ENCODE peak calls at places on chromosomes 4 and X, in four cellular contexts. U is K562, V is HCT116, S is HepG2. O is an unnamed sample. For H3K9me3, the result is how much of the 10 kb centered on the place peaks cover.

GRCh38 chr4:38424171-38424871 is 239.7 kb upstream of the KLF3 start:
- DNase-seq in U (no peak), V (no peak), S (peak), O (no peak)

GRCh38 chr4:122814426-122814825 is 12.2 kb upstream of the FGF2 start:
- DNase-seq in U (no peak), V (no peak), S (no peak), O (no peak)

GRCh38 chrX:112696506-112696905 is 16.8 kb upstream of the LHFPL1 start:
- DNase-seq in U (no peak), V (no peak), S (no peak), O (no peak)

GRCh38 chr4:151553874-151554273 is 144.9 kb downstream of the FHIP1A start:
- DNase-seq in U (no peak), V (no peak), S (no peak), O (no peak)

GRCh38 chrX:112913807-112914206 is 73.2 kb upstream of the AMOT start:
- DNase-seq in U (no peak), V (no peak), S (no peak), O (no peak)

GRCh38 chr4:123731009-123731408 is 334.4 kb downstream of the SPRY1 start:
- DNase-seq in U (no peak), V (no peak), S (no peak), O (no peak)

GRCh38 chr4:18636001-18636680 is 614.6 kb upstream of the LCORL start:
- DNase-seq in U (no peak), V (no peak), S (no peak), O (no peak)

GRCh38 chrX:85288992-85289723 is 45.4 kb downstream of the ZNF711 start:
- DNase-seq in U (no peak), V (no peak), S (no peak), O (no peak)

GRCh38 chr4:7045961-7046921 is 3.1 kb downstream of the TADA2B start:
- DNase-seq in U (no peak), V (no peak), S (no peak), O (no peak)

DNA sequence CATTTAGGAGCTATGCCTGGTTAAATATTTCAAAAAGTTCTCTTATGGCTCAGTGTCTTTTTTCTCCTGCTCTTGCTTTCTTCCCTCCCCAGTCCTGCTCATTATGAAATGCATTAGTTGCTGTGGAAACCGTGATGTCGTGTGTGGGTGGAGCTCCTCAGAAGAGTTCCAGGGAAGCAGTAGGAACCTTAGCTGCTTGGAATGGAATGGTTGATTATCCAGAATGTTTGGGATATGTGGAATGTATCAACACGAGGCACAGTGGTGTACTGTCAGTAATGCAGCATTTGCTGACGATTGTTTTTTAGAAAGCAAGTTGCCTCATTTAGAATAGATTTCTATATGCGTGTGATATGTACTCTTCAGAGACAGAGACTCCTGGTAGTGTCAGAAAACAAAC is 333.2 kb downstream of the ARHGAP10 start:
- DNase-seq in U (no peak), V (no peak), S (no peak), O (no peak)
- TF ChIP-seq TCF7L2 in U (no peak), V (no peak), S (no peak), O (no peak)

GRCh38 chr4:568962-569361 is 7.1 kb downstream of the TMEM271 start:
- DNase-seq in U (no peak), V (no peak), S (no peak), O (no peak)
- H3K9me3 ChIP-seq in U (under half), V (under half), S (under half), O (under half)

GRCh38 chr4:67608047-67608446 is 49.5 kb downstream of the STAP1 start:
- DNase-seq in U (no peak), V (no peak), S (no peak), O (no peak)
- TF ChIP-seq TCF7L2 in U (no peak), V (no peak), S (no peak), O (no peak)

GRCh38 chrX:155967653-155968052 is 29.8 kb upstream of the IL9R start:
- DNase-seq in U (no peak), V (no peak), S (no peak), O (no peak)

GRCh38 chrX:155962906-155963305 is 34.6 kb upstream of the IL9R start:
- DNase-seq in U (no peak), V (no peak), S (no peak), O (no peak)

GRCh38 chrX:155968106-155968714 is 29.3 kb upstream of the IL9R start:
- DNase-seq in U (peak), V (no peak), S (no peak), O (no peak)

DNA sequence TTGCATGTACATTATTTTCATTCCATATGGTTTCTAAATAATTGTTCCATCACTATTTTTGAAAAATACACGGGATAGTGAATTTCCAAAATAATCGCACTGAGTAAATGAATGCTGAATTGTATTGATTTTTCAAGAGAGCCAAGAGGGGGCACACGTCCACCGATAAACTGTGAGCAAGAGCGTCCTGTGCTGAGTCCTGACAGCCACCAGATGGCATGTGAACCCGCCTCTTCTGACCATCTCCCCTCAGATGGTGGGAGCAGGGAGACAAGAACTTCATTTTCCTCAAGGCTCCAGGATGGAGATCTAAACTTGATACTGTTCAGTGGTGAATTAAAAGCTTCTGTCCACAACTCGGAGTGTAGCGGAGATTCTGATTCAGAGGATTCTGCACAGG is 30.6 kb upstream of the IL9R start:
- DNase-seq in U (peak), V (peak), S (peak), O (no peak)
- H3K9me3 ChIP-seq in U (under half), V (under half), S (half or more), O (under half)

DNA sequence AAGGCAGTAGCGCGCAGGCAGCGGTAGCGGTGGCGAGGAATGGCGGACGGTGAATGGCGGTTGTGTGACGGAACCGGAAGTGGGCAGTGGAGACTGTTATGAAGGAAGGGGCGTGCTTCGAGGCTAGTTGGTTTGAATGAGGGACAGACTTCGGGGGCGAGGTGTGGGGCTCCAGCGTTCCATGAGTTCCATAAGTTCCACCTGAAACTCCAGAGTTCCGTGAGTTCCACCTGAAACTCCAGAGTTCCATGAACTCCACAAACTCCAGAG is 70.2 kb downstream of the FAM47C start:
- DNase-seq in U (peak), V (no peak), S (no peak), O (no peak)
- TF ChIP-seq TCF7L2 in U (no peak), V (no peak), S (no peak), O (no peak)